ENCODE peak calls at places on chromosome 5, in four cellular contexts. Q is HepG2, Y is GM12878, H is K562. C is an unnamed sample.

GRCh38 chr5:171630047-171630669 is 155.5 kb upstream of the SMIM23 start:
- DNase-seq in Q (no peak), Y (no peak), H (peak), C (peak)

GRCh38 chr5:95954716-95955115 is 6.9 kb downstream of the ELL2 start:
- DNase-seq in Q (no peak), Y (no peak), H (no peak), C (no peak)

GRCh38 chr5:68343421-68343826 is 127.9 kb downstream of the PIK3R1 start:
- DNase-seq in Q (no peak), Y (peak), H (peak), C (no peak)

GRCh38 chr5:135332519-135333150 is 66.4 kb downstream of the MACROH2A1 start:
- DNase-seq in Q (peak), Y (no peak), H (peak), C (no peak)

GRCh38 chr5:135916638-135917263 is 21.1 kb upstream of the IL9 start:
- DNase-seq in Q (no peak), Y (no peak), H (no peak), C (no peak)

GRCh38 chr5:171492781-171493180 is 73.3 kb downstream of the FGF18 start:
- DNase-seq in Q (no peak), Y (no peak), H (peak), C (no peak)

GRCh38 chr5:154829589-154830218 is 20.7 kb downstream of the FAXDC2 start:
- DNase-seq in Q (no peak), Y (no peak), H (no peak), C (no peak)

GRCh38 chr5:8176101-8176693 is 307.2 kb downstream of the MTRR start:
- DNase-seq in Q (no peak), Y (no peak), H (no peak), C (no peak)

GRCh38 chr5:149228610-149229297 is 42.9 kb upstream of the AFAP1L1 start:
- DNase-seq in Q (peak), Y (no peak), H (peak), C (no peak)

GRCh38 chr5:144205141-144205551 is 34.5 kb downstream of the KCTD16 start:
- DNase-seq in Q (no peak), Y (no peak), H (no peak), C (peak)

GRCh38 chr5:152246401-152246800 is 158.7 kb downstream of the NMUR2 start:
- DNase-seq in Q (peak), Y (no peak), H (peak), C (peak)

GRCh38 chr5:109571785-109572184 is 117.9 kb upstream of the MAN2A1 start:
- DNase-seq in Q (no peak), Y (no peak), H (no peak), C (no peak)

GRCh38 chr5:151904921-151905320 is 19.7 kb downstream of the GLRA1 start:
- DNase-seq in Q (no peak), Y (no peak), H (no peak), C (no peak)

GRCh38 chr5:113087994-113088519 is 111.5 kb downstream of the DCP2 start:
- DNase-seq in Q (no peak), Y (no peak), H (no peak), C (no peak)

GRCh38 chr5:127007522-127007921 is 22.8 kb downstream of the MARCHF3 start:
- DNase-seq in Q (no peak), Y (no peak), H (no peak), C (no peak)

GRCh38 chr5:40490464-40491083 is 189.1 kb upstream of the PTGER4 start:
- DNase-seq in Q (no peak), Y (peak), H (no peak), C (no peak)

GRCh38 chr5:8633706-8634105 is 764.8 kb downstream of the MTRR start:
- DNase-seq in Q (no peak), Y (no peak), H (no peak), C (no peak)

GRCh38 chr5:123120197-123120596 is 31.2 kb downstream of the PRDM6 start:
- DNase-seq in Q (no peak), Y (no peak), H (no peak), C (peak)

GRCh38 chr5:177980776-177981175 is 15.3 kb downstream of the PROP1 start:
- DNase-seq in Q (no peak), Y (no peak), H (no peak), C (peak)

GRCh38 chr5:143896981-143897380 is 85.0 kb downstream of the HMHB1 start:
- DNase-seq in Q (no peak), Y (no peak), H (no peak), C (no peak)

GRCh38 chr5:141640051-141640415 is 3.2 kb downstream of the RELL2 start:
- DNase-seq in Q (no peak), Y (no peak), H (no peak), C (no peak)

GRCh38 chr5:112436139-112436538 is 17.1 kb upstream of the EPB41L4A start:
- DNase-seq in Q (no peak), Y (no peak), H (no peak), C (no peak)

DNA sequence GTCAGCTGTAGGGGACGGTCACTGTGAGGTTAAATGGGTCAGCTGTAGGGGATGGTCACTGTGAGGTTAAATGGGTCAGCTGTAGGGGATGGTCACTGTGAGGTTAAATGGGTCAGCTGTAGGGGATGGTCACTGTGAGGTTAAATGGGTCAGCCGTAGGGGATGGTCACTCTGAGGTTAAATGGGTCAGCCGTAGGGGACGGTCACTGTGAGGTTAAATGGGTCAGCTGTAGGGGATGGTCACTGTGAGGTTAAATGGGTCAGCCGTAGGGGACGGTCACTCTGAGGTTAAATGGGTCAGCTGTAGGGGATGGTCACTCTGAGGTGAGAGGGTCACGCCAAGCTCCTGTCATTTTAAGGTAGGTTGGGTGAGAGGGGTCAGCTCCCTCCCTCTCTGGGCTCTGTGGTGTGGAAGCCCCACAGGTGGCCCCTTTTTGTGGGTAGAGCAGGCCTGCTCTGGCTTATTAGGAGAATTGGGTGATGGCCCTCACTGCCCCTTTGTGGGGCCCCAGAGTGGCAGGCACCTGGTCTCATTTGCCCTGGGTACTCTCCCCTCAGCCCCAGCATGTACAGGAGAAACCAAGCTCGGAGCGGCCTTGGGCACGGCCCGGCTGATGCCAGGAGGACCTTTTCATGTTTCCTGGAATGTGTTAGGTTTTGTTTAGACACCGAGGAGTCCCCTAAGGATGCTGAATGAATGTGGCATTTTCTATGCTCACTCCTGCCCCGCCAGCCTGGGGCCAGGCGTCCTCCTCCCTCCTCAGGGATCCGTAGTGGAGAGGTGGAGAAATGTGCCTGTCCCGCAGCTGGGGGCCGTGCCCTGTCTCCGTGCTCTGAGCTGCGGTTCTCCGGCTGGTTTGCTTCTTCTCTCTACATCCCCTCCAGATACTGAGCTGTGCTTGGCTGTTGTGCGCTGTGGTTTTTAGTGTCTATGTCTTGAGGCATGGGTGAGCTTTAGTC is 31.4 kb downstream of the AHRR start:
- DNase-seq in Q (no peak), Y (no peak), H (no peak), C (no peak)
- TF ChIP-seq ETV6 in Q (no peak), Y (no peak), H (no peak), C (no peak)

DNA sequence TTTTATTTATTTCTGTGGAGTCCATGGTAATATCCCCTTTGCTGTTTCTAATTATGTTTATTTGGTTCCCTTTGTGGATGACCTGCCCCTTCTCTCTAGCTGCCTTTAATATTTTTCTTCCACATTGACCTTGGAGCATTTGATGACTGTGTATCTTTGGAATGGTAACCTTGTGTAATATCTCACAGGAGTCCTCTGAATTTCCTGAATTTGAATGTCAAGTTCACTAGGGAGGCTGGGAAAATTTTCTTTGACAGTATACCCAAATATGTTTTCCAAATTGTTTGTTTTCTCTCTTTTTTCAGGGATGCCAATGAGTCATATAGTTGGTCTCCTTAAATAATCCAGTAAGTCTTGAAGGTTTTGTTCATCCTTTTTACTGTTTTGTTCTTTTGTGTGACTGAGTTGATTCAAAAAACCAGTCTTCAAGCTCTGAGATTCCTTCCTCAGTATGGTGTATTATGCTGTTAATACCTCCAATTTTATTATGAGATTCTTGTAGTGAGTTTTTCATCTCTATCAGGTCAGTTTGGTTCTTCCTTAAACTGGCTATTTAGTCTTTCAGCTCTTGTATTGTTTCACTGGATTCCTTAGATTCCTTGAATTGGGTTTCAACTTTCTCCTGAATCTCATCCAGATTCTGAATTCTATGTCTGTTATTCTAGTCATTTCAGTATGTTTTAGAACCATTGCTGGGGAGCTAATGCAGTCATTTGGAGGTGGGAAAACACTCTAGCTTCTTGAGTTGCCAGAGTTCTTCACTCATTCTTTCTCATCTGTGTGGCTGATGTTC is 349.0 kb upstream of the TARS1 start:
- DNase-seq in Q (no peak), Y (no peak), H (no peak), C (no peak)
- TF ChIP-seq CBFB in Q (no peak), Y (no peak), H (no peak), C (no peak)

GRCh38 chr5:10162468-10162867 is 87.2 kb downstream of the ATPSCKMT start:
- DNase-seq in Q (no peak), Y (no peak), H (no peak), C (no peak)
- TF ChIP-seq NR2C2 in Q (no peak), Y (no peak), H (no peak), C (no peak)

GRCh38 chr5:158519433-158520025 is 580.2 kb downstream of the EBF1 start:
- DNase-seq in Q (peak), Y (no peak), H (no peak), C (no peak)
- TF ChIP-seq ETV6 in Q (no peak), Y (no peak), H (no peak), C (no peak)

GRCh38 chr5:77957-78804 is 13.8 kb upstream of the PLEKHG4B start:
- DNase-seq in Q (peak), Y (no peak), H (peak), C (no peak)
- TF ChIP-seq CBFB in Q (no peak), Y (no peak), H (no peak), C (no peak)

C was measured in WTC11.